ENCODE peak calls at places on chromosomes 16 and 17, in nine cellular contexts. One of them, this sample, is unnamed.

GRCh38 chr17:77210331-77210730 is 69.6 kb downstream of the SEC14L1 start:
- DNase-seq in tibial artery: no peak
- DNase-seq in ascending aorta: no peak
- DNase-seq in breast epithelium: no peak
- DNase-seq in Peyer's patch: no peak
- DNase-seq in heart left ventricle: no peak
- DNase-seq in tibial nerve: no peak
- DNase-seq in mesendoderm: no peak
- DNase-seq in cardiac muscle cell: no peak
- DNase-seq in this sample: no peak

GRCh38 chr17:80882926-80883685 is 108.5 kb upstream of the CHMP6 start:
- DNase-seq in tibial artery: no peak
- DNase-seq in ascending aorta: no peak
- DNase-seq in breast epithelium: no peak
- DNase-seq in Peyer's patch: no peak
- DNase-seq in heart left ventricle: peak; percentile 4
- DNase-seq in tibial nerve: no peak
- DNase-seq in mesendoderm: no peak
- DNase-seq in cardiac muscle cell: no peak
- DNase-seq in this sample: no peak

GRCh38 chr16:11708421-11708820 is 34.2 kb downstream of the TXNDC11 start:
- DNase-seq in tibial artery: no peak
- DNase-seq in ascending aorta: no peak
- DNase-seq in breast epithelium: no peak
- DNase-seq in Peyer's patch: no peak
- DNase-seq in heart left ventricle: no peak
- DNase-seq in tibial nerve: no peak
- DNase-seq in mesendoderm: no peak
- DNase-seq in cardiac muscle cell: peak; percentile 23
- DNase-seq in this sample: no peak

GRCh38 chr17:36017799-36018198 is at the start of gene CCL23:
- DNase-seq in tibial artery: no peak
- DNase-seq in ascending aorta: no peak
- DNase-seq in breast epithelium: no peak
- DNase-seq in Peyer's patch: no peak
- DNase-seq in heart left ventricle: no peak
- DNase-seq in tibial nerve: no peak
- DNase-seq in mesendoderm: no peak
- DNase-seq in cardiac muscle cell: no peak
- DNase-seq in this sample: no peak

GRCh38 chr17:22090263-22090935 is 398.1 kb downstream of the KCNJ18 start:
- DNase-seq in tibial artery: no peak
- DNase-seq in ascending aorta: no peak
- DNase-seq in breast epithelium: no peak
- DNase-seq in Peyer's patch: no peak
- DNase-seq in heart left ventricle: no peak
- DNase-seq in tibial nerve: no peak
- DNase-seq in mesendoderm: peak; percentile 1
- DNase-seq in cardiac muscle cell: no peak
- DNase-seq in this sample: no peak

GRCh38 chr16:65083181-65083845 is 38.5 kb downstream of the CDH11 start:
- DNase-seq in tibial artery: no peak
- DNase-seq in ascending aorta: no peak
- DNase-seq in breast epithelium: no peak
- DNase-seq in Peyer's patch: no peak
- DNase-seq in heart left ventricle: no peak
- DNase-seq in tibial nerve: no peak
- DNase-seq in mesendoderm: no peak
- DNase-seq in cardiac muscle cell: peak; percentile 36
- DNase-seq in this sample: no peak

GRCh38 chr17:11553135-11553534 is 45.1 kb upstream of the DNAH9 start:
- DNase-seq in tibial artery: no peak
- DNase-seq in ascending aorta: no peak
- DNase-seq in breast epithelium: no peak
- DNase-seq in Peyer's patch: no peak
- DNase-seq in heart left ventricle: no peak
- DNase-seq in tibial nerve: no peak
- DNase-seq in mesendoderm: no peak
- DNase-seq in cardiac muscle cell: no peak
- DNase-seq in this sample: no peak

GRCh38 chr16:65621640-65622039 is 499.8 kb upstream of the CDH11 start:
- DNase-seq in tibial artery: no peak
- DNase-seq in ascending aorta: no peak
- DNase-seq in breast epithelium: no peak
- DNase-seq in Peyer's patch: no peak
- DNase-seq in heart left ventricle: no peak
- DNase-seq in tibial nerve: no peak
- DNase-seq in mesendoderm: no peak
- DNase-seq in cardiac muscle cell: peak; percentile 14
- DNase-seq in this sample: no peak

GRCh38 chr16:47643610-47644009 is 182.5 kb downstream of the PHKB start:
- DNase-seq in tibial artery: no peak
- DNase-seq in ascending aorta: no peak
- DNase-seq in breast epithelium: no peak
- DNase-seq in Peyer's patch: no peak
- DNase-seq in heart left ventricle: no peak
- DNase-seq in tibial nerve: no peak
- DNase-seq in mesendoderm: peak; percentile 5
- DNase-seq in cardiac muscle cell: peak; percentile 6
- DNase-seq in this sample: no peak

GRCh38 chr17:10286324-10286723 is 86.5 kb downstream of the MYH13 start:
- DNase-seq in tibial artery: no peak
- DNase-seq in ascending aorta: no peak
- DNase-seq in breast epithelium: no peak
- DNase-seq in Peyer's patch: no peak
- DNase-seq in heart left ventricle: no peak
- DNase-seq in tibial nerve: no peak
- DNase-seq in mesendoderm: peak; percentile 45
- DNase-seq in cardiac muscle cell: no peak
- DNase-seq in this sample: no peak

GRCh38 chr16:19907161-19907992 is 22.7 kb upstream of the GPRC5B start:
- DNase-seq in tibial artery: peak; percentile 47
- DNase-seq in ascending aorta: no peak
- DNase-seq in breast epithelium: peak; percentile 29
- DNase-seq in Peyer's patch: peak; percentile 29
- DNase-seq in heart left ventricle: peak; percentile 36
- DNase-seq in tibial nerve: peak; percentile 56
- DNase-seq in mesendoderm: peak; percentile 91
- DNase-seq in cardiac muscle cell: peak; percentile 82
- DNase-seq in this sample: peak; percentile 27

GRCh38 chr17:7755095-7755890 is 37.7 kb downstream of the DNAH2 start:
- DNase-seq in tibial artery: no peak
- DNase-seq in ascending aorta: no peak
- DNase-seq in breast epithelium: no peak
- DNase-seq in Peyer's patch: no peak
- DNase-seq in heart left ventricle: no peak
- DNase-seq in tibial nerve: no peak
- DNase-seq in mesendoderm: no peak
- DNase-seq in cardiac muscle cell: no peak
- DNase-seq in this sample: no peak

GRCh38 chr16:21283521-21284289 is 5.6 kb upstream of the CRYM start:
- DNase-seq in tibial artery: peak; percentile 49
- DNase-seq in ascending aorta: no peak
- DNase-seq in breast epithelium: no peak
- DNase-seq in Peyer's patch: peak; percentile 42
- DNase-seq in heart left ventricle: peak; percentile 70
- DNase-seq in tibial nerve: no peak
- DNase-seq in mesendoderm: peak; percentile 73
- DNase-seq in cardiac muscle cell: peak; percentile 49
- DNase-seq in this sample: peak; percentile 22

GRCh38 chr16:50244140-50244503 is 22.2 kb upstream of the ADCY7 start:
- DNase-seq in tibial artery: no peak
- DNase-seq in ascending aorta: no peak
- DNase-seq in breast epithelium: no peak
- DNase-seq in Peyer's patch: no peak
- DNase-seq in heart left ventricle: no peak
- DNase-seq in tibial nerve: no peak
- DNase-seq in mesendoderm: no peak
- DNase-seq in cardiac muscle cell: no peak
- DNase-seq in this sample: no peak

GRCh38 chr17:72666519-72666874 is 426.0 kb downstream of the SLC39A11 start:
- DNase-seq in tibial artery: no peak
- DNase-seq in ascending aorta: no peak
- DNase-seq in breast epithelium: no peak
- DNase-seq in Peyer's patch: no peak
- DNase-seq in heart left ventricle: no peak
- DNase-seq in tibial nerve: no peak
- DNase-seq in mesendoderm: no peak
- DNase-seq in cardiac muscle cell: no peak
- DNase-seq in this sample: no peak

GRCh38 chr17:5769936-5770335 is 185.6 kb upstream of the NLRP1 start:
- DNase-seq in tibial artery: no peak
- DNase-seq in ascending aorta: no peak
- DNase-seq in breast epithelium: no peak
- DNase-seq in Peyer's patch: no peak
- DNase-seq in heart left ventricle: no peak
- DNase-seq in tibial nerve: no peak
- DNase-seq in mesendoderm: no peak
- DNase-seq in cardiac muscle cell: no peak
- DNase-seq in this sample: no peak

GRCh38 chr16:48535831-48536599 is 74.0 kb downstream of the N4BP1 start:
- DNase-seq in tibial artery: peak; percentile 75
- DNase-seq in ascending aorta: no peak
- DNase-seq in breast epithelium: peak; percentile 90
- DNase-seq in Peyer's patch: no peak
- DNase-seq in heart left ventricle: peak; percentile 67
- DNase-seq in tibial nerve: no peak
- DNase-seq in mesendoderm: no peak
- DNase-seq in cardiac muscle cell: peak; percentile 92
- DNase-seq in this sample: no peak

GRCh38 chr16:82627811-82628339 is 1.1 kb downstream of the CDH13 start:
- DNase-seq in tibial artery: peak; percentile 41
- DNase-seq in ascending aorta: no peak
- DNase-seq in breast epithelium: peak; percentile 19
- DNase-seq in Peyer's patch: no peak
- DNase-seq in heart left ventricle: peak; percentile 63
- DNase-seq in tibial nerve: no peak
- DNase-seq in mesendoderm: no peak
- DNase-seq in cardiac muscle cell: peak; percentile 47
- DNase-seq in this sample: no peak

GRCh38 chr16:77951788-77952187 is 70.6 kb upstream of the CLEC3A start:
- DNase-seq in tibial artery: no peak
- DNase-seq in ascending aorta: no peak
- DNase-seq in breast epithelium: no peak
- DNase-seq in Peyer's patch: no peak
- DNase-seq in heart left ventricle: no peak
- DNase-seq in tibial nerve: no peak
- DNase-seq in mesendoderm: peak; percentile 91
- DNase-seq in cardiac muscle cell: peak; percentile 1
- DNase-seq in this sample: no peak

GRCh38 chr17:33982872-33983271 is 272.2 kb upstream of the CCL2 start:
- DNase-seq in tibial artery: no peak
- DNase-seq in ascending aorta: no peak
- DNase-seq in breast epithelium: no peak
- DNase-seq in Peyer's patch: no peak
- DNase-seq in heart left ventricle: no peak
- DNase-seq in tibial nerve: no peak
- DNase-seq in mesendoderm: no peak
- DNase-seq in cardiac muscle cell: no peak
- DNase-seq in this sample: no peak
- H3K27ac ChIP-seq in tibial artery: no peak overlapping the region
- H3K27ac ChIP-seq in ascending aorta: no peak overlapping the region
- H3K27ac ChIP-seq in breast epithelium: no peak overlapping the region
- H3K27ac ChIP-seq in Peyer's patch: no peak overlapping the region
- H3K27ac ChIP-seq in heart left ventricle: no peak overlapping the region
- H3K27ac ChIP-seq in tibial nerve: no peak overlapping the region
- H3K27ac ChIP-seq in mesendoderm: no peak overlapping the region
- H3K27ac ChIP-seq in cardiac muscle cell: no peak overlapping the region
- H3K27ac ChIP-seq in this sample: no peak overlapping the region

DNA sequence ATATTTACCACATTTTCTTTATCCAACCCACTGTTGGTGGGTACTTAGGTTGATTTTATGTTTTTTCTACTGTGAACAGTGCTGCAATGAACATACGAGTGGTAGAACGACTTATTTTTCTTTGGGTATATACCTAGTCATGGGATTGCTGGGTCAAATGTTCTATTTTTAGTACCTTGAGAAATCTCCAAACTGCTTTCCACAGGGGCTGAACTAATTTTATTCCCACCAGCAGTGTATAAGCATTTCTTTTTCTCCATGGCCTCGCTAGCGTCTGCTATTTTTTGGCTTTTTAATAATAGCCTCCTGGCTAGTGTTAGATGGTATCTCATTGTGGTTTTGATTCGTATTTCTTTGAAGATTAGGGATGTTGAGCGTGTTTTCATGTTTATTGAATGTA is 202.3 kb downstream of the LGALS9B start:
- DNase-seq in tibial artery: no peak
- DNase-seq in ascending aorta: no peak
- DNase-seq in breast epithelium: no peak
- DNase-seq in Peyer's patch: no peak
- DNase-seq in heart left ventricle: no peak
- DNase-seq in tibial nerve: no peak
- DNase-seq in mesendoderm: no peak
- DNase-seq in cardiac muscle cell: no peak
- DNase-seq in this sample: no peak
- H3K27ac ChIP-seq in tibial artery: peak overlapping the region; percentile 72
- H3K27ac ChIP-seq in ascending aorta: peak overlapping the region; percentile 87
- H3K27ac ChIP-seq in breast epithelium: no peak overlapping the region
- H3K27ac ChIP-seq in Peyer's patch: no peak overlapping the region
- H3K27ac ChIP-seq in heart left ventricle: no peak overlapping the region
- H3K27ac ChIP-seq in tibial nerve: no peak overlapping the region
- H3K27ac ChIP-seq in mesendoderm: no peak overlapping the region
- H3K27ac ChIP-seq in cardiac muscle cell: no peak overlapping the region
- H3K27ac ChIP-seq in this sample: no peak overlapping the region

GRCh38 chr17:45948498-45948880 is 50.6 kb upstream of the STH start:
- DNase-seq in tibial artery: no peak
- DNase-seq in ascending aorta: no peak
- DNase-seq in breast epithelium: no peak
- DNase-seq in Peyer's patch: no peak
- DNase-seq in heart left ventricle: no peak
- DNase-seq in tibial nerve: no peak
- DNase-seq in mesendoderm: peak; percentile 87
- DNase-seq in cardiac muscle cell: peak; percentile 10
- DNase-seq in this sample: no peak
- H3K27ac ChIP-seq in tibial artery: no peak overlapping the region
- H3K27ac ChIP-seq in ascending aorta: no peak overlapping the region
- H3K27ac ChIP-seq in breast epithelium: no peak overlapping the region
- H3K27ac ChIP-seq in Peyer's patch: no peak overlapping the region
- H3K27ac ChIP-seq in heart left ventricle: peak overlapping the region; percentile 44
- H3K27ac ChIP-seq in tibial nerve: no peak overlapping the region
- H3K27ac ChIP-seq in mesendoderm: no peak overlapping the region
- H3K27ac ChIP-seq in cardiac muscle cell: no peak overlapping the region
- H3K27ac ChIP-seq in this sample: peak overlapping the region; percentile 37

DNA sequence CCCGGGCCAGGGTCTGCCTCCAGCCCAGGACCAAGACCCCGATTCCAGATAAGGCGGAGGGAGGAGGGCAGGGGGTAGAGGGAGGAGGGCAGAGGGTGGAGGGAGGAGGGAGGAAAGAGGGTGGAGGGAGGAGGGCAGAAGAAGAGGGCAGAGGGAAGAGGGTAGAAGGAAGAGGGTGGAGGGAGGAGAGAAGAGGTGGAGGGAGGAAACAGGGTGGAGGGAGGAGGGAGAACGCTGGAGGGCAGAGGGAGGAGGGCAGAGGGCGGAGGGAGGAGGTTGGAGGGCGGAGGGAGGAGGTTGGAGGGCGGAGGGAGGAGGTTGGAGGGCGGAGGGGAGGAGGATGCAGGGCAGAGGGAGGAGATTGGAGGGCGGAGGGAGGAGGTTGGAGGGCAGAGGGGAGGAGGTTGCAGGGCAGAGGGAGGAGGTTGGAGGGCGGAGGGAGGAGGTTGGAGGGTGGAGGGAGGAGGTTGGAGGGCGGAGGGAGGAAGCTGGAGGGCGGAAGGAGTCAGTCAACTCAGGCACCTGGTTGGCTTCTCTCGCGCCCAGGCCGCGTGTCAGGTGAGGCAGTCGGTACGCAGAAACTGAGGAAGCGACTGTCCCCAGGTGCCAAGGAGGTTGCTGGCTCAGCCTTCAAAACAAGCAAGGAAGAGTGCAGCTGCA is 65.2 kb downstream of the KLHDC4 start:
- DNase-seq in tibial artery: no peak
- DNase-seq in ascending aorta: no peak
- DNase-seq in breast epithelium: no peak
- DNase-seq in Peyer's patch: peak; percentile 77
- DNase-seq in heart left ventricle: no peak
- DNase-seq in tibial nerve: no peak
- DNase-seq in mesendoderm: no peak
- DNase-seq in cardiac muscle cell: no peak
- DNase-seq in this sample: no peak
- H3K27ac ChIP-seq in tibial artery: no peak overlapping the region
- H3K27ac ChIP-seq in ascending aorta: no peak overlapping the region
- H3K27ac ChIP-seq in breast epithelium: no peak overlapping the region
- H3K27ac ChIP-seq in Peyer's patch: no peak overlapping the region
- H3K27ac ChIP-seq in heart left ventricle: no peak overlapping the region
- H3K27ac ChIP-seq in tibial nerve: no peak overlapping the region
- H3K27ac ChIP-seq in mesendoderm: no peak overlapping the region
- H3K27ac ChIP-seq in cardiac muscle cell: no peak overlapping the region
- H3K27ac ChIP-seq in this sample: no peak overlapping the region

This sample was measured in caudate nucleus.